ENCODE peak calls at places on chromosome 1, in four cellular contexts. M is adrenal gland; I is small intestine; J is effector memory CD4-positive, alpha-beta T cell. A is an unnamed sample.

GRCh38 chr1:201537966-201538617 is 835 bp upstream of the NAV1 start:
- DNase-seq in I (no peak), J (no peak), M (no peak), A (no peak)

GRCh38 chr1:61208815-61209214 is 126.5 kb downstream of the NFIA start:
- DNase-seq in J (no peak), M (no peak), I (no peak), A (no peak)

GRCh38 chr1:119007343-119007671 is 19.2 kb upstream of the TBX15 start:
- DNase-seq in M (no peak), J (no peak), I (no peak), A (no peak)

GRCh38 chr1:25889470-25889869 is 14.0 kb upstream of the PAQR7 start:
- DNase-seq in I (no peak), M (no peak), J (no peak), A (no peak)

GRCh38 chr1:117077267-117077666 is 17.1 kb downstream of the TTF2 start:
- DNase-seq in J (no peak), I (no peak), M (no peak), A (no peak)

GRCh38 chr1:202017385-202018225 is 7.2 kb downstream of the ELF3 start:
- DNase-seq in I (peak; percentile 96), M (no peak), J (no peak), A (no peak)

GRCh38 chr1:19460535-19461351 is 24.6 kb downstream of the CAPZB start:
- DNase-seq in M (no peak), I (no peak), J (no peak), A (peak; percentile 33)

GRCh38 chr1:205013683-205014367 is 29.2 kb upstream of the CNTN2 start:
- DNase-seq in J (no peak), M (no peak), I (peak; percentile 4), A (peak; percentile 26)

GRCh38 chr1:172145231-172145651 is 275.2 kb upstream of the C1orf105 start:
- DNase-seq in M (no peak), I (no peak), J (no peak), A (no peak)

GRCh38 chr1:87239997-87240396 is 88.7 kb upstream of the LMO4 start:
- DNase-seq in M (no peak), I (no peak), J (no peak), A (no peak)

GRCh38 chr1:178947688-178948003 is 76.8 kb upstream of the ANGPTL1 start:
- DNase-seq in J (no peak), I (no peak), M (no peak), A (no peak)

GRCh38 chr1:39886757-39887231 is 3.5 kb upstream of the TRIT1 start:
- DNase-seq in I (no peak), M (no peak), J (no peak), A (no peak)

GRCh38 chr1:88973520-88974137 is 18.8 kb downstream of the KYAT3 start:
- DNase-seq in J (no peak), M (no peak), I (peak; percentile 45), A (no peak)

GRCh38 chr1:27015260-27015659 is 2.6 kb upstream of the TENT5B start:
- DNase-seq in J (no peak), I (no peak), M (no peak), A (no peak)

GRCh38 chr1:1058921-1059493 is 15.1 kb downstream of the RNF223 start:
- DNase-seq in I (no peak), J (no peak), M (no peak), A (no peak)

GRCh38 chr1:109622103-109622892 is 2.7 kb downstream of the AMPD2 start:
- DNase-seq in I (no peak), M (no peak), J (no peak), A (no peak)

GRCh38 chr1:60394436-60394835 is 320.9 kb upstream of the C1orf87 start:
- DNase-seq in M (no peak), J (no peak), I (no peak), A (no peak)

GRCh38 chr1:179002552-179003345 is 22.9 kb upstream of the FAM20B start:
- DNase-seq in J (peak; percentile 22), I (peak; percentile 88), M (peak; percentile 76), A (peak; percentile 62)

GRCh38 chr1:179798864-179799516 is 55.9 kb downstream of the FAM163A start:
- DNase-seq in M (no peak), I (no peak), J (no peak), A (no peak)

GRCh38 chr1:9121891-9122409 is 7.0 kb downstream of the GPR157 start:
- DNase-seq in I (no peak), J (peak; percentile 4), M (no peak), A (no peak)

GRCh38 chr1:78165816-78166215 is 120.0 kb downstream of the GIPC2 start:
- DNase-seq in I (no peak), M (no peak), J (no peak), A (no peak)

GRCh38 chr1:232970508-232970907 is 20.1 kb downstream of the NTPCR start:
- DNase-seq in I (no peak), M (no peak), J (no peak), A (no peak)

GRCh38 chr1:228062085-228062791 is 20.3 kb upstream of the ARF1 start:
- DNase-seq in M (no peak), I (no peak), J (no peak), A (no peak)

GRCh38 chr1:110280126-110280525 is 59.1 kb upstream of the RBM15 start:
- DNase-seq in I (no peak), J (no peak), M (no peak), A (no peak)

GRCh38 chr1:109807822-109808680 is 44.3 kb upstream of the EPS8L3 start:
- DNase-seq in I (no peak), M (no peak), J (no peak), A (no peak)

GRCh38 chr1:222195857-222196256 is 352.0 kb downstream of the HHIPL2 start:
- DNase-seq in J (no peak), I (no peak), M (no peak), A (no peak)

GRCh38 chr1:227889047-227889862 is 58.5 kb downstream of the WNT9A start:
- DNase-seq in I (no peak), J (no peak), M (no peak), A (no peak)

GRCh38 chr1:229381234-229381633 is 38.4 kb upstream of the CCSAP start:
- DNase-seq in I (no peak), J (no peak), M (no peak), A (no peak)

GRCh38 chr1:36446261-36446660 is 4.0 kb downstream of the OSCP1 start:
- DNase-seq in I (no peak), M (no peak), J (no peak), A (no peak)

GRCh38 chr1:213982814-213983588 is 4.8 kb upstream of the PROX1 start:
- DNase-seq in I (no peak), J (no peak), M (peak; percentile 53), A (no peak)

GRCh38 chr1:221994274-221994698 is 252.4 kb upstream of the DUSP10 start:
- DNase-seq in I (no peak), J (no peak), M (no peak), A (no peak)

GRCh38 chr1:156524985-156525590 is 24.5 kb upstream of the MEF2D start:
- DNase-seq in I (no peak), J (no peak), M (no peak), A (no peak)

GRCh38 chr1:34781071-34781843 is at the start of gene GJB3:
- DNase-seq in J (no peak), I (peak; percentile 12), M (no peak), A (no peak)

GRCh38 chr1:34779526-34779925 is 1.5 kb upstream of the GJB3 start:
- DNase-seq in I (no peak), J (no peak), M (no peak), A (no peak)

GRCh38 chr1:34780528-34780927 is 486 bp upstream of the GJB3 start:
- DNase-seq in M (no peak), J (no peak), I (no peak), A (no peak)

GRCh38 chr1:34779005-34779404 is 2.0 kb upstream of the GJB3 start:
- DNase-seq in M (no peak), J (no peak), I (no peak), A (no peak)

GRCh38 chr1:34779962-34780361 is 1.1 kb upstream of the GJB3 start:
- DNase-seq in M (no peak), I (no peak), J (no peak), A (no peak)
- H3K27ac ChIP-seq in M (no peak overlapping the region), I (no peak overlapping the region), J (no peak overlapping the region), A (no peak overlapping the region)

DNA sequence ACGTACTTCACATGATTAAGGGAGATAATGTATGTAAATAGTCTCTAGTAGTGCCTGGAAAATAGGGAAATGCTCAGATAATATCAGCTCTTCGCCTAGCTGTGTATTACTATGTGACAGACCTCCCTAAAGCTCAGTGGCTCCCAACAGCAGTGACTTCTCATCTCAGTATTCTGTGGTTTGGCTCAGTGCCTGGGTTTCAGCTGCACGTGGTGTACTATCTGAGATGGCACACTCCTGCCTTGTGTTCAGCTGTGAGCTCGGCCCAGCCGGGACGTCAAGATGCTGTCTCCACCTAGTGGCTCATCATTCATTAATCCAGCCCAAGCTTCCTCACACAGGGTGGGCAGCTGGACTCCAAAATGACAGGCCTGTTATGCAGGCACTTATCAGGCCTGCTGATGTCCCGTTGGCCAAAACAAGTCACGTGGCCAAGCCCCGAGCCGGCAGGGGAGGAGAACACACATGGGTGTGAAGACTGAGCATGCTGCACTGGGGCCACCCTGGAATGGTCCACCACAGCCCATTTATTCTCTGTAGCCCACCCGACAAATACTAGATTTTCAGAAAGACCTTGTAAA is 17.8 kb downstream of the SLFNL1 start:
- DNase-seq in M (peak; percentile 93), J (peak; percentile 50), I (peak; percentile 82), A (peak; percentile 54)
- H3K27ac ChIP-seq in M (peak overlapping the region; percentile 55), J (no peak overlapping the region), I (no peak overlapping the region), A (no peak overlapping the region)

GRCh38 chr1:41954533-41954944 is 35.8 kb upstream of the HIVEP3 start:
- DNase-seq in I (no peak), J (no peak), M (peak; percentile 36), A (no peak)

GRCh38 chr1:41955461-41956159 is 36.9 kb upstream of the HIVEP3 start:
- DNase-seq in I (no peak), J (no peak), M (no peak), A (no peak)

GRCh38 chr1:41950820-41951219 is 32.1 kb upstream of the HIVEP3 start:
- DNase-seq in M (no peak), J (no peak), I (no peak), A (no peak)

GRCh38 chr1:41953291-41953690 is 34.6 kb upstream of the HIVEP3 start:
- DNase-seq in M (no peak), J (no peak), I (no peak), A (no peak)

DNA sequence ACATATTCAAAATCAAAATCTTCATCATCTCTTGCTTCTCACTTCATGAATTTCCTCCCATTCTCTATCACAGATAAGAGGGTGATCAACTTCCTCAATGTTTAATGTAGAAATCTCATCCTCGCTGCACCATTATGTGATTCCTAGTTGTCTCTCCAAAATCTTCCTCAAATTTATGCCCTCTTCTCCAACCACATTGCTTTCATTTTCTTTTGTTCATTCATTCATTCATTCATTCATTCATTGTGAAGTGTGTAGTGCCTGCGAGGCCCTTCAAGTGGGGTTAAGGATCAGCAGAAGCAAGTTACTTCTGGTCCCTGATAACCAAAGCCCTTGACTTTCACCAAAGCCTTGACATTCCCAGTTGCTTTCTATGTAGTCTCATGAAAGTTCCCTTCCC is 33.5 kb upstream of the HIVEP3 start:
- DNase-seq in J (no peak), M (no peak), I (no peak), A (no peak)
- H3K27ac ChIP-seq in J (no peak overlapping the region), M (no peak overlapping the region), I (no peak overlapping the region), A (no peak overlapping the region)

DNA sequence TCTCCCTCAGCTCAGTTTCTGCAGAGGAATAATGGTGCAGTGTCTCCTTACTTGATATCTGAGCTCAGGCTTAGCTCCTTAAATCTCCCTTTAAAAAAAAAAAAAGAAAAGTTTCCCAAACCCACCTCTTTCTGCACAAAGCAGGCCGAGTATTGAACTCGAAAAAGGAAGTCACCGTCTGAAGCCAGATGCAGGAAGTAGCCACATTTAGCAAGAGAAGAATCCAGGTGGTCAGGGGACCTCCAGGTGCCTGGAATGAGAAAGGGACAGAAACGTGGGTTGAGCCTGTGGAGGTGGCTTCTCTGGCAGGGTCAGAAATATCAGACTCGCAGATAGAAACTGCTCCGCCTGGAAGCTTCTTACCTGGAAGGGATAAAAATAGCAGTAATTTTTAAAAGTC is 46.2 kb upstream of the TARDBP start:
- DNase-seq in I (no peak), J (no peak), M (no peak), A (no peak)
- H3K27ac ChIP-seq in I (no peak overlapping the region), J (no peak overlapping the region), M (peak overlapping the region; percentile 24), A (no peak overlapping the region)

A was measured in caudate nucleus.